ENCODE peak calls at places on chromosomes 2 and 18, in ten cellular contexts. One of them, this sample, is unnamed.

GRCh38 chr18:27969206-27969605 is 207.7 kb downstream of the CDH2 start:
- DNase-seq in adrenal gland: no peak
- DNase-seq in choroid plexus epithelial cell: no peak
- DNase-seq in kidney: no peak
- DNase-seq in breast epithelium: no peak
- DNase-seq in fibroblast of lung: no peak
- DNase-seq in thoracic aorta: no peak
- DNase-seq in HCT116: no peak
- DNase-seq in fibroblast of pulmonary artery: no peak
- DNase-seq in kidney epithelial cell: no peak
- DNase-seq in this sample: no peak

GRCh38 chr2:183207110-183207509 is 82.9 kb downstream of the NUP35 start:
- DNase-seq in adrenal gland: no peak
- DNase-seq in choroid plexus epithelial cell: peak; percentile 70
- DNase-seq in kidney: no peak
- DNase-seq in breast epithelium: no peak
- DNase-seq in fibroblast of lung: no peak
- DNase-seq in thoracic aorta: no peak
- DNase-seq in HCT116: peak; percentile 1
- DNase-seq in fibroblast of pulmonary artery: peak; percentile 42
- DNase-seq in kidney epithelial cell: peak; percentile 35
- DNase-seq in this sample: peak; percentile 58

GRCh38 chr2:70901235-70902066 is 34.2 kb upstream of the ATP6V1B1 start:
- DNase-seq in adrenal gland: no peak
- DNase-seq in choroid plexus epithelial cell: peak; percentile 30
- DNase-seq in kidney: no peak
- DNase-seq in breast epithelium: no peak
- DNase-seq in fibroblast of lung: peak; percentile 55
- DNase-seq in thoracic aorta: no peak
- DNase-seq in HCT116: no peak
- DNase-seq in fibroblast of pulmonary artery: peak; percentile 48
- DNase-seq in kidney epithelial cell: no peak
- DNase-seq in this sample: peak; percentile 48

GRCh38 chr2:180625006-180625844 is 355.2 kb upstream of the UBE2E3 start:
- DNase-seq in adrenal gland: no peak
- DNase-seq in choroid plexus epithelial cell: peak; percentile 90
- DNase-seq in kidney: no peak
- DNase-seq in breast epithelium: no peak
- DNase-seq in fibroblast of lung: peak; percentile 94
- DNase-seq in thoracic aorta: no peak
- DNase-seq in HCT116: no peak
- DNase-seq in fibroblast of pulmonary artery: peak; percentile 90
- DNase-seq in kidney epithelial cell: peak; percentile 18
- DNase-seq in this sample: peak; percentile 93

GRCh38 chr2:240461471-240462072 is 26.1 kb downstream of the GPC1 start:
- DNase-seq in adrenal gland: no peak
- DNase-seq in choroid plexus epithelial cell: no peak
- DNase-seq in kidney: peak; percentile 62
- DNase-seq in breast epithelium: peak; percentile 45
- DNase-seq in fibroblast of lung: no peak
- DNase-seq in thoracic aorta: no peak
- DNase-seq in HCT116: no peak
- DNase-seq in fibroblast of pulmonary artery: no peak
- DNase-seq in kidney epithelial cell: no peak
- DNase-seq in this sample: no peak

GRCh38 chr2:194526121-194526520 is 1130.9 kb upstream of the SLC39A10 start:
- DNase-seq in adrenal gland: no peak
- DNase-seq in choroid plexus epithelial cell: no peak
- DNase-seq in kidney: no peak
- DNase-seq in breast epithelium: no peak
- DNase-seq in fibroblast of lung: no peak
- DNase-seq in thoracic aorta: no peak
- DNase-seq in HCT116: no peak
- DNase-seq in fibroblast of pulmonary artery: no peak
- DNase-seq in kidney epithelial cell: no peak
- DNase-seq in this sample: no peak

GRCh38 chr2:229475753-229476152 is 204.7 kb upstream of the PID1 start:
- DNase-seq in adrenal gland: no peak
- DNase-seq in choroid plexus epithelial cell: no peak
- DNase-seq in kidney: no peak
- DNase-seq in breast epithelium: no peak
- DNase-seq in fibroblast of lung: peak; percentile 55
- DNase-seq in thoracic aorta: no peak
- DNase-seq in HCT116: no peak
- DNase-seq in fibroblast of pulmonary artery: no peak
- DNase-seq in kidney epithelial cell: no peak
- DNase-seq in this sample: no peak

GRCh38 chr2:96140941-96141623 is 2.8 kb upstream of the ASTL start:
- DNase-seq in adrenal gland: no peak
- DNase-seq in choroid plexus epithelial cell: no peak
- DNase-seq in kidney: peak; percentile 55
- DNase-seq in breast epithelium: no peak
- DNase-seq in fibroblast of lung: no peak
- DNase-seq in thoracic aorta: no peak
- DNase-seq in HCT116: no peak
- DNase-seq in fibroblast of pulmonary artery: no peak
- DNase-seq in kidney epithelial cell: no peak
- DNase-seq in this sample: no peak

GRCh38 chr2:105834931-105835330 is 90.2 kb downstream of the NCK2 start:
- DNase-seq in adrenal gland: no peak
- DNase-seq in choroid plexus epithelial cell: no peak
- DNase-seq in kidney: no peak
- DNase-seq in breast epithelium: no peak
- DNase-seq in fibroblast of lung: no peak
- DNase-seq in thoracic aorta: no peak
- DNase-seq in HCT116: no peak
- DNase-seq in fibroblast of pulmonary artery: peak; percentile 5
- DNase-seq in kidney epithelial cell: no peak
- DNase-seq in this sample: no peak

GRCh38 chr2:88658318-88658717 is 31.1 kb upstream of the EIF2AK3 start:
- DNase-seq in adrenal gland: no peak
- DNase-seq in choroid plexus epithelial cell: peak; percentile 75
- DNase-seq in kidney: no peak
- DNase-seq in breast epithelium: no peak
- DNase-seq in fibroblast of lung: peak; percentile 68
- DNase-seq in thoracic aorta: no peak
- DNase-seq in HCT116: no peak
- DNase-seq in fibroblast of pulmonary artery: peak; percentile 68
- DNase-seq in kidney epithelial cell: no peak
- DNase-seq in this sample: peak; percentile 80

GRCh38 chr2:128781166-128781887 is 462.7 kb upstream of the HS6ST1 start:
- DNase-seq in adrenal gland: no peak
- DNase-seq in choroid plexus epithelial cell: no peak
- DNase-seq in kidney: no peak
- DNase-seq in breast epithelium: peak; percentile 38
- DNase-seq in fibroblast of lung: no peak
- DNase-seq in thoracic aorta: no peak
- DNase-seq in HCT116: no peak
- DNase-seq in fibroblast of pulmonary artery: no peak
- DNase-seq in kidney epithelial cell: no peak
- DNase-seq in this sample: no peak

GRCh38 chr18:25651553-25651952 is 299.6 kb upstream of the ZNF521 start:
- DNase-seq in adrenal gland: no peak
- DNase-seq in choroid plexus epithelial cell: no peak
- DNase-seq in kidney: no peak
- DNase-seq in breast epithelium: no peak
- DNase-seq in fibroblast of lung: no peak
- DNase-seq in thoracic aorta: no peak
- DNase-seq in HCT116: no peak
- DNase-seq in fibroblast of pulmonary artery: no peak
- DNase-seq in kidney epithelial cell: no peak
- DNase-seq in this sample: no peak
- H3K4me3 ChIP-seq in adrenal gland: no peak overlapping the region
- H3K4me3 ChIP-seq in choroid plexus epithelial cell: no peak overlapping the region
- H3K4me3 ChIP-seq in kidney: no peak overlapping the region
- H3K4me3 ChIP-seq in breast epithelium: no peak overlapping the region
- H3K4me3 ChIP-seq in fibroblast of lung: no peak overlapping the region
- H3K4me3 ChIP-seq in thoracic aorta: no peak overlapping the region
- H3K4me3 ChIP-seq in HCT116: no peak overlapping the region
- H3K4me3 ChIP-seq in fibroblast of pulmonary artery: no peak overlapping the region
- H3K4me3 ChIP-seq in kidney epithelial cell: no peak overlapping the region
- H3K4me3 ChIP-seq in this sample: no peak overlapping the region

GRCh38 chr2:11764920-11765319 is 18.5 kb downstream of the LPIN1 start:
- DNase-seq in adrenal gland: no peak
- DNase-seq in choroid plexus epithelial cell: no peak
- DNase-seq in kidney: no peak
- DNase-seq in breast epithelium: no peak
- DNase-seq in fibroblast of lung: no peak
- DNase-seq in thoracic aorta: no peak
- DNase-seq in HCT116: no peak
- DNase-seq in fibroblast of pulmonary artery: no peak
- DNase-seq in kidney epithelial cell: no peak
- DNase-seq in this sample: no peak
- H3K4me3 ChIP-seq in adrenal gland: no peak overlapping the region
- H3K4me3 ChIP-seq in choroid plexus epithelial cell: no peak overlapping the region
- H3K4me3 ChIP-seq in kidney: no peak overlapping the region
- H3K4me3 ChIP-seq in breast epithelium: no peak overlapping the region
- H3K4me3 ChIP-seq in fibroblast of lung: no peak overlapping the region
- H3K4me3 ChIP-seq in thoracic aorta: no peak overlapping the region
- H3K4me3 ChIP-seq in HCT116: no peak overlapping the region
- H3K4me3 ChIP-seq in fibroblast of pulmonary artery: no peak overlapping the region
- H3K4me3 ChIP-seq in kidney epithelial cell: no peak overlapping the region
- H3K4me3 ChIP-seq in this sample: no peak overlapping the region

DNA sequence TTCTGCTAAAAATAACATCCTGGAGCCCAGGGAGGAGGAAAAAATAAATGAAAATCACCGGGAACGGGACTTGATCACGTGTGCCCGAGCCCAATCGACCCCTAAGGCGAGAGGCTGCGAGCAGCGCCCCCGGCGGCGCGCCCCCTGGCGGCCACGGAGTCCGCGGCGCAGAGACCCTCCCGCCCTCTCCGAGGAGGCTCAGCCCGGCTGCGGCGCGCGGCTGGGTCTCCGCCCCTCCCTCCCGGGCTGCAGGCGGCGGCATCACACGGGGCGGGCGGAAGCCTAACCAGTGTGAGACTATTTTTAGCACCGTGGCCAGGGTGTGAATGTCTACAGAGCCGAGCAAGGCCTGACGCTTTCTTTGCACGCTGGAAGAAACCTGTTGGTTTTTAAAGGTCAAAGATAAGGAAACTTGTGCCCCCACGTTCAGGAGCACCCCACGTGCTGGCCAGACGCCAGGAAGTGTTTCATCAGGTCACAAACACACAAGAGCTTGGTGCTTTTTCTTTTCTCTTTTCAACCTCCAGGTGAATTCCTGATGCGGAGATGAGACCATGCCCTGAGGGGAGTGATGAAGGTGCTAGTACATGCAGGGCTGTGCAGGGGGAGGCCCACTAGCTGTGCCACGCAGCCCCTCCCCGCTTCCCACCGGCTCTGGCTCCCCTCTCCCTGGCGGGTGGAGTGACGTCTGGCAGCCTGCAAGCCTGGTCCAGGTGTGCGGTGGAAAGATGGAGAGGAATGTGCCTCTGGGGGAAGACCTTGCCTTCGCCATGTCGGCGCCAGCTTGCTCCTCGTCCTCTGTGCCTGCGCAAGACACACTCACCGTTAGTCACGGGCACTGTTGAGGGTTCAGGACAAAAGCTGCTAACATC is 35.3 kb upstream of the DNMT3A start:
- DNase-seq in adrenal gland: peak; percentile 87
- DNase-seq in choroid plexus epithelial cell: peak; percentile 89
- DNase-seq in kidney: peak; percentile 96
- DNase-seq in breast epithelium: peak; percentile 68
- DNase-seq in fibroblast of lung: peak; percentile 77
- DNase-seq in thoracic aorta: peak; percentile 58
- DNase-seq in HCT116: peak; percentile 44
- DNase-seq in fibroblast of pulmonary artery: peak; percentile 81
- DNase-seq in kidney epithelial cell: peak; percentile 35
- DNase-seq in this sample: peak; percentile 74
- H3K4me3 ChIP-seq in adrenal gland: no peak overlapping the region
- H3K4me3 ChIP-seq in choroid plexus epithelial cell: peak overlapping the region; percentile 7
- H3K4me3 ChIP-seq in kidney: peak overlapping the region; percentile 1
- H3K4me3 ChIP-seq in breast epithelium: peak overlapping the region; percentile 17
- H3K4me3 ChIP-seq in fibroblast of lung: peak overlapping the region; percentile 45
- H3K4me3 ChIP-seq in thoracic aorta: peak overlapping the region; percentile 69
- H3K4me3 ChIP-seq in HCT116: peak overlapping the region; percentile 16
- H3K4me3 ChIP-seq in fibroblast of pulmonary artery: peak overlapping the region; percentile 36
- H3K4me3 ChIP-seq in kidney epithelial cell: no peak overlapping the region
- H3K4me3 ChIP-seq in this sample: peak overlapping the region; percentile 22

GRCh38 chr2:237475704-237476107 is 11.3 kb upstream of the MLPH start:
- DNase-seq in adrenal gland: no peak
- DNase-seq in choroid plexus epithelial cell: peak; percentile 75
- DNase-seq in kidney: no peak
- DNase-seq in breast epithelium: no peak
- DNase-seq in fibroblast of lung: no peak
- DNase-seq in thoracic aorta: no peak
- DNase-seq in HCT116: no peak
- DNase-seq in fibroblast of pulmonary artery: peak; percentile 70
- DNase-seq in kidney epithelial cell: no peak
- DNase-seq in this sample: peak; percentile 66

GRCh38 chr2:237474511-237474911 is 12.5 kb upstream of the MLPH start:
- DNase-seq in adrenal gland: peak; percentile 9
- DNase-seq in choroid plexus epithelial cell: peak; percentile 83
- DNase-seq in kidney: peak; percentile 89
- DNase-seq in breast epithelium: no peak
- DNase-seq in fibroblast of lung: peak; percentile 65
- DNase-seq in thoracic aorta: no peak
- DNase-seq in HCT116: no peak
- DNase-seq in fibroblast of pulmonary artery: no peak
- DNase-seq in kidney epithelial cell: no peak
- DNase-seq in this sample: peak; percentile 64

GRCh38 chr2:237473474-237474453 is 13.3 kb upstream of the MLPH start:
- DNase-seq in adrenal gland: peak; percentile 22
- DNase-seq in choroid plexus epithelial cell: peak; percentile 89
- DNase-seq in kidney: no peak
- DNase-seq in breast epithelium: no peak
- DNase-seq in fibroblast of lung: peak; percentile 73
- DNase-seq in thoracic aorta: no peak
- DNase-seq in HCT116: no peak
- DNase-seq in fibroblast of pulmonary artery: no peak
- DNase-seq in kidney epithelial cell: no peak
- DNase-seq in this sample: peak; percentile 65

GRCh38 chr2:237472909-237473308 is 14.1 kb upstream of the MLPH start:
- DNase-seq in adrenal gland: no peak
- DNase-seq in choroid plexus epithelial cell: no peak
- DNase-seq in kidney: no peak
- DNase-seq in breast epithelium: no peak
- DNase-seq in fibroblast of lung: no peak
- DNase-seq in thoracic aorta: no peak
- DNase-seq in HCT116: no peak
- DNase-seq in fibroblast of pulmonary artery: no peak
- DNase-seq in kidney epithelial cell: no peak
- DNase-seq in this sample: no peak

DNA sequence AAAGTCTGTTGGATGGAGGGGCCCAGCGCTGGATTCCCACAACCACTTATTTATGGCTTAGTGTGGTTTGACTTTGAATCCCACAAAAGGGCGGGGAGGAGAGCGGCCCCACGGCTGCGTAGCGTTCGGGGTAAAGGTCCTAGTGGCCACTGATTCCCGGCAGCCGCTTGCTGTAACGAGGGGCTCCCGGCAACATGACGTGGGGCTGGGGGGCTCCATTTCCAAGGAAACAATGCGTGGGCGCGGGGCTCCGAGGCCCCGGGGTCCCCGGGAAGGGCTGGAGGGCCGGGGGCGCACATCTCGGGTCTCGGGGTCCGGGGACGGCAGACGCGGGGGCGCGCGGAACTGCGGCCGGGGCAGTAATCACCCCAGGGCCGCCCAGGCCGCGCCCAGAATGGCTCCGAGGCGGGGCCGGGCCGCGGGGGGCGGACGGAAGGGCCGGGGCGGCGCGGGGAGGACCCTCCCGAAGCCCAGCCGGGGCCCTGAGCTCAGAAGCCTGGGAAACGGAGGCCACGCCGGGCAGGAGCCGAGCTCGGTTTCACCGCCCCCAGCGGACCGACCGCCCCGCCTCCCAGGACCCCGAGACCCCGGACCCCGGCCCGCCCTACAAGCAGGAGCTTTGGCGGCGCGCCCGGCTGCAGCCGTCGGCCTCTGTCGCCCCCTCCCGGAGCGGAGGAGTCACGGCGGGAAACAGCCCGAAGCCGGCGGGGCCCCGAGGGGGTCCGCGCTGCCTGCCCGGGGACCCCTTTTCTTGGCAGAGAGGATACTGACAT is 11.9 kb upstream of the MLPH start:
- DNase-seq in adrenal gland: peak; percentile 83
- DNase-seq in choroid plexus epithelial cell: peak; percentile 94
- DNase-seq in kidney: peak; percentile 97
- DNase-seq in breast epithelium: peak; percentile 84
- DNase-seq in fibroblast of lung: peak; percentile 91
- DNase-seq in thoracic aorta: no peak
- DNase-seq in HCT116: peak; percentile 37
- DNase-seq in fibroblast of pulmonary artery: peak; percentile 81
- DNase-seq in kidney epithelial cell: no peak
- DNase-seq in this sample: peak; percentile 84
- H3K4me3 ChIP-seq in adrenal gland: peak overlapping the region; percentile 13
- H3K4me3 ChIP-seq in choroid plexus epithelial cell: peak overlapping the region; percentile 63
- H3K4me3 ChIP-seq in kidney: peak overlapping the region; percentile 72
- H3K4me3 ChIP-seq in breast epithelium: peak overlapping the region; percentile 59
- H3K4me3 ChIP-seq in fibroblast of lung: peak overlapping the region; percentile 63
- H3K4me3 ChIP-seq in thoracic aorta: peak overlapping the region; percentile 86
- H3K4me3 ChIP-seq in HCT116: peak overlapping the region; percentile 63
- H3K4me3 ChIP-seq in fibroblast of pulmonary artery: peak overlapping the region; percentile 61
- H3K4me3 ChIP-seq in kidney epithelial cell: peak overlapping the region; percentile 42
- H3K4me3 ChIP-seq in this sample: peak overlapping the region; percentile 45

This sample was measured in cardiac fibroblast.